ENCODE peak calls at places on chromosomes 2 and 18, in five cellular contexts. P, N, O, X and D are unnamed samples. For H3K4me1 and H3K9me3, the result is how much of the 10 kb centered on the place peaks cover.

GRCh38 chr18:32287873-32288272 is 98.0 kb downstream of the MEP1B start:
- DNase-seq in X (no peak), O (no peak), P (no peak), N (no peak), D (no peak)

GRCh38 chr18:11981633-11982366 is 493 bp downstream of the IMPA2 start:
- DNase-seq in P (peak), N (no peak), X (peak), O (peak), D (peak)

GRCh38 chr2:232478571-232479340 is 8.9 kb downstream of the ECEL1 start:
- DNase-seq in N (no peak), O (no peak), P (no peak), X (peak), D (no peak)

GRCh38 chr2:201827621-201828020 is 21.3 kb downstream of the CDK15 start:
- DNase-seq in N (peak), O (peak), X (no peak), P (no peak), D (no peak)

GRCh38 chr2:232076736-232077135 is 115.2 kb downstream of the DIS3L2 start:
- DNase-seq in O (no peak), P (no peak), N (no peak), X (no peak), D (no peak)

GRCh38 chr18:56197460-56197859 is 440.9 kb downstream of the TXNL1 start:
- DNase-seq in X (no peak), O (no peak), P (no peak), N (no peak), D (no peak)

GRCh38 chr18:70496749-70497294 is 208.0 kb downstream of the SOCS6 start:
- DNase-seq in N (no peak), O (no peak), X (no peak), P (no peak), D (no peak)

GRCh38 chr2:143551946-143552655 is 422.9 kb downstream of the ARHGAP15 start:
- DNase-seq in O (no peak), P (no peak), X (no peak), N (peak), D (no peak)

GRCh38 chr2:54581326-54582039 is 125.4 kb downstream of the SPTBN1 start:
- DNase-seq in O (no peak), N (no peak), X (no peak), P (no peak), D (no peak)

GRCh38 chr2:133414486-133415209 is 153.6 kb downstream of the NCKAP5 start:
- DNase-seq in X (no peak), O (peak), N (peak), P (no peak), D (no peak)

GRCh38 chr18:75183973-75184372 is 25.0 kb downstream of the PTGR3 start:
- DNase-seq in O (no peak), P (no peak), N (no peak), X (no peak), D (no peak)

GRCh38 chr18:77062518-77063003 is 70.0 kb downstream of the MBP start:
- DNase-seq in P (peak), X (no peak), N (peak), O (no peak), D (no peak)

GRCh38 chr2:85865539-85866164 is 23.1 kb downstream of the ST3GAL5 start:
- DNase-seq in O (peak), X (no peak), N (peak), P (no peak), D (no peak)

GRCh38 chr2:127735044-127735443 is 33.7 kb downstream of the SFT2D3 start:
- DNase-seq in O (no peak), N (no peak), P (no peak), X (no peak), D (no peak)

GRCh38 chr2:105344704-105345345 is 7.5 kb downstream of the C2orf49 start:
- DNase-seq in O (peak), X (no peak), P (peak), N (no peak), D (peak)

GRCh38 chr2:38533180-38533579 is 69.5 kb downstream of the HNRNPLL start:
- DNase-seq in N (no peak), O (no peak), P (no peak), X (no peak), D (no peak)

GRCh38 chr2:126916744-126917143 is 18.1 kb downstream of the TEX51 start:
- DNase-seq in O (no peak), N (no peak), P (no peak), X (no peak), D (no peak)

GRCh38 chr18:60663060-60663989 is 290.8 kb upstream of the MC4R start:
- DNase-seq in X (peak), P (no peak), O (no peak), N (no peak), D (no peak)

GRCh38 chr2:102619414-102620319 is at the start of gene SLC9A2:
- DNase-seq in O (peak), P (no peak), N (peak), X (no peak), D (peak)

GRCh38 chr2:189555243-189555642 is 25.3 kb downstream of the SLC40A1 start:
- DNase-seq in P (no peak), N (no peak), O (no peak), X (no peak), D (peak)

GRCh38 chr18:77066689-77067088 is 65.9 kb downstream of the MBP start:
- DNase-seq in N (no peak), O (no peak), P (no peak), X (no peak), D (no peak)

GRCh38 chr18:74990563-74991081 is 218.3 kb downstream of the PTGR3 start:
- DNase-seq in X (no peak), N (peak), O (no peak), P (no peak), D (peak)

GRCh38 chr2:25265802-25266201 is 75.9 kb downstream of the DNMT3A start:
- DNase-seq in O (peak), X (no peak), N (no peak), P (no peak), D (no peak)

GRCh38 chr2:216878072-216878471 is 18.2 kb upstream of the TNP1 start:
- DNase-seq in P (no peak), X (no peak), N (no peak), O (no peak), D (no peak)

GRCh38 chr2:136238552-136239346 is 120.8 kb upstream of the CXCR4 start:
- DNase-seq in O (peak), N (peak), X (no peak), P (peak), D (no peak)

GRCh38 chr18:70620837-70621612 is 332.2 kb downstream of the SOCS6 start:
- DNase-seq in N (no peak), O (no peak), X (no peak), P (no peak), D (no peak)

GRCh38 chr18:39909706-39910105 is 2045.3 kb upstream of the PIK3C3 start:
- DNase-seq in O (no peak), P (no peak), X (no peak), N (no peak), D (no peak)

GRCh38 chr18:73785276-73785675 is 362.4 kb downstream of the FBXO15 start:
- DNase-seq in P (no peak), N (peak), X (no peak), O (peak), D (peak)

GRCh38 chr2:2238726-2239269 is 92.3 kb downstream of the MYT1L start:
- DNase-seq in O (no peak), X (no peak), P (no peak), N (no peak), D (no peak)

GRCh38 chr18:41069166-41069565 is 885.9 kb upstream of the PIK3C3 start:
- DNase-seq in P (no peak), O (no peak), N (no peak), X (no peak), D (no peak)

GRCh38 chr2:187916799-187917198 is 362.6 kb upstream of the TFPI start:
- DNase-seq in O (no peak), N (no peak), P (no peak), X (no peak), D (no peak)

GRCh38 chr2:189676471-189676870 is 2.0 kb downstream of the ANKAR start:
- DNase-seq in O (peak), N (peak), X (no peak), P (no peak), D (peak)

GRCh38 chr2:16674154-16674553 is 8.5 kb upstream of the CYRIA start:
- DNase-seq in O (no peak), X (no peak), N (no peak), P (no peak), D (no peak)

GRCh38 chr2:143300531-143300930 is 171.3 kb downstream of the ARHGAP15 start:
- DNase-seq in X (no peak), P (no peak), N (peak), O (no peak), D (no peak)

GRCh38 chr2:133718688-133719201 is 150.5 kb upstream of the NCKAP5 start:
- DNase-seq in P (no peak), O (peak), X (no peak), N (peak), D (no peak)

GRCh38 chr2:42012651-42013050 is 35.2 kb upstream of the PKDCC start:
- DNase-seq in N (no peak), P (no peak), O (no peak), X (no peak), D (no peak)

GRCh38 chr2:10392951-10393647 is 55.0 kb downstream of the ODC1 start:
- DNase-seq in N (no peak), O (no peak), X (no peak), P (no peak), D (no peak)

GRCh38 chr2:53770264-53770663 is 2.7 kb downstream of the CHAC2 start:
- DNase-seq in X (no peak), P (no peak), O (no peak), N (no peak), D (no peak)

GRCh38 chr2:185979546-185980071 is 241.0 kb downstream of the FSIP2 start:
- DNase-seq in O (peak), X (no peak), P (no peak), N (peak), D (no peak)

GRCh38 chr2:145431181-145431951 is 911.4 kb upstream of the ZEB2 start:
- DNase-seq in O (no peak), X (no peak), N (no peak), P (no peak), D (peak)

GRCh38 chr18:36299010-36299409 is 1.5 kb downstream of the FHOD3 start:
- DNase-seq in P (no peak), N (no peak), O (no peak), X (no peak), D (no peak)
- H3K4me3 ChIP-seq in P (no peak), N (peak), O (peak), X (no peak), D (peak)

DNA sequence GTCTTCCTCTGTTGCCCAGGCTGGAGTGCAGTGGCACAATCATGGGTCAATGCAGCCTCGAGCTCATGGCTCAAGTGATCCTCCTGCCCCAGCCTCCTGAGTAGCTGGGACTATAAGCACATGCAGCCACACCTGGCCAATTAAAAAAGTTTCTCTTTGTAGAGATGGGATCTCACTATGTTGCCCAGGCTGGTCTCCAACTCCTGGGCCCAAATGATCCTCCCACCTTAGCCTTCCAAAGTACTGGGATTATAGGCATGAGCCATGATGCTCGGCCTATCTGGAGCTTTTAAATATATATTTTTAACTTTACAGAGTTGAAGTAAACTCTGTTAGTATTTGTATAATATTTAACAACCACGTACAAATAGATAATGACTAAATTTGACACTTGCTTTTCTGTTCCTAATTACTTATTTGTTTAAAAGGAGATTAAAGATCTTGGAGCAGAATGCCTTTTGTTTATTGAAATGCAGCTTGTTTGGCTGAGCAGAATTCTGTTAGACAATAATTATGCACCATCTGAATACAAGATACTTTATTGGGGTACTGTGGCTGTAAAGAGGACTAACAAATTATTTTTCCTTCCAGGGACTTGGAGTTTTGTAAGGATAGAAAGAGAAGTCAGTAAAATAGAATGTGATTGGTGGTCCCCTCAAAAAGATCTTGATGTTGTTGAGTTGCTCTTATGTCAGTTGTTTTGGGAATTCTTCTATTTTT is 175.0 kb downstream of the FMNL2 start:
- DNase-seq in X (no peak), N (no peak), O (no peak), P (no peak), D (no peak)
- H3K4me1 ChIP-seq in X (under half), N (half or more), O (under half), P (under half), D (under half)

DNA sequence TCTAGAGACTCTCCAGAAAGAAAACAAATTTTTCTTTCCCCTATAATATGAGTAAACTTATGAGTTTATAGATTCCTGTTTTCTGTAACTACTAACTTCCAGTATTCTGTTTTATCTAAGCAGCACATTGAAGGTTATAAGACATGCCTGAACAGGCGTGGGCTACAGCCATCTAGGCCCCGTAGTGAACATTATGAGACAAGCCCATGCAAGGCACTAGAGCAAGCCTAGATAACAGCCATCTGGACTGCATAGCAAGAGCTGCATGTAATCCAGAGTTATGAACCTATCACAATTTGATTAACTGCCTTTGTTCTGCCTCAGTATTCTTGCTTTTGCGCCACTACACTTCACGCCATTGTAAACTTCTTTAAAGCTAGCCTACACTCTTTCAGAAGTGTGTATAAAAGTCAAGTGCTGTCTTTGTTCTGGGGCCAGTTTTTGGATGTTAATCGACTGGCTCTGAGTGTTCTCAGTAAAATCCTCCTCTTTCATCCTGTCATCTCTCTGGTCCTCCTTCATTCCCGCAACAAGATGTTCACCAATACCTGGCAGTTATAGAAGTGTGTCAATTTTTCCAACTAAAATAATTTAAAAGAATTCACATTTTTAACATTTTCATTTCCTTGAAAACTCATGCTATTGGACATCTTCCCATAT is 3.0 kb upstream of the SULT1C3 start:
- DNase-seq in O (no peak), N (no peak), X (no peak), P (no peak), D (no peak)
- H3K9me3 ChIP-seq in O (under half), N (under half), X (under half), P (under half), D (under half)

DNA sequence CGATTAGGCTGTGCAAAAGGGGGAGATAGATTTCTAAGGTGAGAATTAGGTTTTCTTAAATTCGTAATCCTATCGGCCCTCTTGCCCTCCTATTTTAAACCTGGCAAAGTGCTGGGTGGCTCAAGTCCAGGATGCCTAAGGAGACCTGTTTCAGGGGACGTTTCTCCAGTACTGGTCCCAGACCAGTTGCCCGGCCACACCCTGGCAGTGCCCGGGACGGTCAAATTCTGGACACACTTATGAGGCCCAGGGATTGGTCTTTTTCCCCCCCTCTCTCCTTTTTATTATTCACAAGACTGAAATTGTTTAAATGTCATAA is 3.2 kb downstream of the GBX2 start:
- DNase-seq in X (no peak), O (no peak), P (no peak), N (no peak), D (no peak)
- H3K4me3 ChIP-seq in X (no peak), O (no peak), P (no peak), N (peak), D (peak)

GRCh38 chr2:157785200-157785599 is 90.9 kb downstream of the ACVR1 start:
- DNase-seq in X (no peak), O (peak), P (no peak), N (peak), D (peak)
- H3K4me1 ChIP-seq in X (under half), O (under half), P (under half), N (under half), D (under half)

DNA sequence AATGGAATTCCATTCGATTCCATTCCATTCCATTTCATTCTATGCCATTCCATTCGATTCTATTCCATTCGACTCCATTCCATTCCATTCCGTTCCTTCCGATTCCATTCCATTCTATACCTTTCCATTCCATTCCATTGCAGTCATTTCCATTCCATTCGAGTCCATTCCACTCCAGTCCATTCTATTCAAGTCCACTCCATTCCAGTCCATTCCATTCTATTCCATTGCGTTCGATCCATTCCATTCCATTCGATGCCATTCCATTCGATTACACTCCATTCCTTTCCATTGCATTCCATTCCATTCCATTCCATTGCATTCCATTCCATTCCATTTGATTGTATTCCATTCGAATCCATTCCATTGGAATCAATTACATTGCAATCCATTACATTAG is 1119.8 kb downstream of the RPIA start:
- DNase-seq in N (no peak), O (no peak), P (no peak), X (no peak), D (no peak)
- H3K9me3 ChIP-seq in N (half or more), O (under half), P (under half), X (under half), D (half or more)

GRCh38 chr2:239399404-239399999 is 1.3 kb downstream of the HDAC4 start:
- DNase-seq in P (peak), N (no peak), O (peak), X (no peak), D (peak)
- H3K4me3 ChIP-seq in P (peak), N (peak), O (peak), X (peak), D (peak)

DNA sequence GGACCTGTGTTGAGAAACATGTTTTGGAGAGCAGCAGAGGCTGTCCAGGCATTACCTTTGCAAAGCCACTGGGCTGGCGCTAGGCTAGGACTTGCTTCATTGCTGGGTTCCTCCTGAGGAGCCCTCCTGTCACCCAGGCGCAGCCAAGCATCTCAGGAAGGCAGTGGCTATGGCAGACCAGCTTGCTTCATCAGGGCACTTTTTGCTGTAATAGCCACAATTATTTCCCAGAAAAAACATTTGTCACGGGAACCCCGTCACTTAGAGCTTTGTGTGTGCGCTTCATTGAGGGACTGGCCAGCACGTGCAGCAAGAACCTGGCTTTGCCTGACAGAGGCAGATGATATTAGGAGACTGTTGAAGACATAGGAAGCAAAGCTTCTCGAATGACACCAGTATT is 36.4 kb downstream of the SLC20A1 start:
- DNase-seq in P (no peak), N (no peak), X (no peak), O (no peak), D (no peak)
- H3K4me1 ChIP-seq in P (under half), N (under half), X (under half), O (under half), D (under half)

DNA sequence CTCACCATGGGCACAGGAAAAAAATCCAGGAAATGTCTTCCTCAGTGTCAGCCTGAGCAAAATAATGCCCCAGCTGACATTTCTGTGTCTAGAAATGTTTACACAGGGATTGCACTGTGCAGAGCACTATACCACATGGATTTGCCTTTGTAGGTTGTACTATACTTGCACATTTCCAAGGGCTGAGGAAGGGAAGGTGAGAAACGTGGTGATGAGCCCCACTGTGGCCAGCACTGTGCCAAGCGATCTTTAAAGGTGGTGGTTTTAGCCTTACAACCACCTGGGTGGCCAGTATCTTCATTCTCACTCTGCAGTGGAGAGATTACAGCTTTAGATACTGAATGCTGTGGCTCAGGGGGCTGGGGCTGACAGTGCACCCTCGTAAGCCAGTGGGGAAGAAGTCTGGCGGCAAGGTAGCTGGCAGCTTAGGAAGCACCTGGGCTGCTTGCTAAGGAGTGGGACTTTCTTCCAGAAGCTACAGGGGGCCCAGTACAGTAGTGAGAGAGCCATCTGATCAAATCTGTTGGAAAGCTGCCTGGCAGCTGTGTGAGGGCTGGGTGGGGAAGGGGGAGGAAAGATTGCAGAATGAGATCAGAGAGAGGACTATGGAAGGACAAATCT is 81.4 kb upstream of the MSH2 start:
- DNase-seq in N (no peak), O (no peak), X (no peak), P (no peak), D (no peak)
- H3K9me3 ChIP-seq in N (under half), O (under half), X (under half), P (under half), D (under half)